ENCODE peak calls at places on chromosomes 13 and 19, in four cellular contexts. U, H, I and W are unnamed samples.
A peak's percentile ranks its signal among the peaks of the same experiment; 100 is the strongest.

GRCh38 chr19:37933965-37934364 is 27.0 kb downstream of the SIPA1L3 start:
- DNase-seq in I (no peak), H (peak; percentile 9), U (no peak), W (peak; percentile 41)

GRCh38 chr13:96379967-96380366 is 290.1 kb downstream of the HS6ST3 start:
- DNase-seq in I (no peak), H (no peak), U (no peak), W (no peak)

GRCh38 chr13:45258339-45258685 is 57.5 kb upstream of the KCTD4 start:
- DNase-seq in U (no peak), I (no peak), H (no peak), W (no peak)

GRCh38 chr19:1017115-1017905 is 3.6 kb downstream of the TMEM259 start:
- DNase-seq in U (no peak), H (no peak), I (no peak), W (no peak)

GRCh38 chr19:50658438-50659317 is 9.4 kb downstream of the C19orf81 start:
- DNase-seq in I (no peak), H (peak; percentile 86), U (peak; percentile 93), W (peak; percentile 35)

GRCh38 chr13:27835799-27836198 is 43.5 kb downstream of the GSX1 start:
- DNase-seq in U (no peak), H (no peak), I (no peak), W (no peak)

GRCh38 chr13:92126399-92126798 is 728.0 kb downstream of the GPC5 start:
- DNase-seq in H (no peak), U (no peak), I (no peak), W (no peak)

GRCh38 chr13:97192166-97192565 is 30.0 kb upstream of the MBNL2 start:
- DNase-seq in I (no peak), H (no peak), U (no peak), W (no peak)

GRCh38 chr19:29715695-29716581 is 877 bp upstream of the C19orf12 start:
- DNase-seq in U (no peak), I (no peak), H (peak; percentile 64), W (no peak)

GRCh38 chr13:59982631-59983382 is 180.9 kb downstream of the DIAPH3 start:
- DNase-seq in I (no peak), U (no peak), H (no peak), W (no peak)

GRCh38 chr19:38878575-38879399 is 712 bp upstream of the RINL start:
- DNase-seq in U (no peak), H (no peak), I (no peak), W (no peak)

GRCh38 chr19:32238076-32238475 is 107.3 kb upstream of the ZNF507 start:
- DNase-seq in I (no peak), H (no peak), U (no peak), W (no peak)

GRCh38 chr19:33948651-33949335 is 152.1 kb downstream of the KCTD15 start:
- DNase-seq in I (no peak), U (no peak), H (no peak), W (no peak)

GRCh38 chr13:34155931-34156607 is 338.1 kb downstream of the RFC3 start:
- DNase-seq in I (no peak), H (peak; percentile 49), U (no peak), W (peak; percentile 84)

GRCh38 chr13:101640797-101641400 is 188.4 kb downstream of the ITGBL1 start:
- DNase-seq in I (no peak), U (no peak), H (peak; percentile 80), W (peak; percentile 73)

GRCh38 chr13:85261757-85262346 is 537.4 kb downstream of the SLITRK6 start:
- DNase-seq in U (no peak), I (no peak), H (no peak), W (no peak)

GRCh38 chr19:35076657-35077056 is 35.1 kb downstream of the HPN start:
- DNase-seq in U (no peak), H (no peak), I (no peak), W (no peak)

GRCh38 chr19:33399081-33399744 is 25.7 kb downstream of the CEBPG start:
- DNase-seq in U (no peak), H (no peak), I (no peak), W (no peak)

GRCh38 chr13:65936249-65936648 is 1293.9 kb downstream of the PCDH9 start:
- DNase-seq in I (no peak), U (no peak), H (no peak), W (no peak)

GRCh38 chr13:112875627-112876026 is 93.4 kb upstream of the MCF2L start:
- DNase-seq in U (no peak), H (no peak), I (no peak), W (no peak)

GRCh38 chr13:113064534-113065405 is 40.8 kb upstream of the F7 start:
- DNase-seq in U (no peak), H (peak; percentile 78), I (no peak), W (peak; percentile 8)

DNA sequence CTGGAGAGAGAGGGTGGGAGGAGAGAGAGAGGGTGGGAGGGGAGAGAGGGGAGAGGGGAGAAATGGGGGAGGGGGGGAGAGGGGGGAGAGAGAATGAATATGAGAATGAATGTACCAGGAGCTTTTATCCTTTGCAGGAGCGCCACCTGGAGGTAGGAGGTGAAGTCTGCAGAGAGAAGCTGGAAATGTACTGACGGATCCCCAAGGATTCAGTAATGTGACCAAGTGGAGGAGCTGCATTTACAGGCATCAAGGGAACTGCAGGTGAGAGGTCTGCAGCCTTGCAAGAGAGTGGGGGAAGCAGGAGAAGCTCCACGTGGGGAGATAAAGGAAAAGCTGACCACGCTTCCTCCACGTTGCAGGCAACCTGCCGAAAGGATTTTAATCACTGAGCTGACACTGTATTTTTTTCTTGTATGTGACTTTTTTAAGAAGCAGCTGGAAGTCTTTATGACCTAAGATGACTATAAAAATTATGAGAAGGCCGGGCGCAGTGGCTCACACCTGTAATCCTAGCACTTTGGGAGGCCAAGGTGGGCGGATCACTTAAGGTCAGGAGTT is 33.7 kb downstream of the VSTM1 start:
- DNase-seq in H (peak; percentile 71), U (peak; percentile 65), I (peak; percentile 22), W (peak; percentile 28)
- H3K9me3 ChIP-seq in H (no peaks in the 10 kb centered on the region), U (no peaks in the 10 kb centered on the region), I (no peaks in the 10 kb centered on the region), W (no peaks in the 10 kb centered on the region)

GRCh38 chr13:108734676-108735075 is 105.3 kb downstream of the MYO16 start:
- DNase-seq in I (no peak), U (no peak), H (no peak), W (no peak)

GRCh38 chr13:108728370-108728769 is 99.0 kb downstream of the MYO16 start:
- DNase-seq in U (no peak), I (no peak), H (no peak), W (no peak)

DNA sequence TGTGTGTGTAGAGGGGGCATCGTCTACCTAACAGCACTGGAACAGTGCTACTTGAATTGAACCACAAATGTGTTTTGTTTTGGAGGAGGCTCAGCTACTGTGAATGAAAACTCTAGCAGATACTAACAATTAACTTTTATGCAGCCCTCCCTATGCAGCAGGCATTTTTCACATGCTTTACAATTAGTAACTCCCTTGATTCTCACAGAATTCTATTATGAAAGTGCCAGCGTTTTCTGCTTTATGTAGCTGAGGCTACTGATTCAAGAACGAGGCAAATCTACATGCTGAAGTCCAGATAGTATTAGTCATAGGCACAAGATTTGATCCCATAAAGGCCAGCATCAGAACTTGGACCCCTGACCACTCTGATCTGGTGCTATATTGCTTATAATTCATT is 103.7 kb downstream of the MYO16 start:
- DNase-seq in H (no peak), U (no peak), I (no peak), W (no peak)
- H3K9me3 ChIP-seq in H (no peaks in the 10 kb centered on the region), U (no peaks in the 10 kb centered on the region), I (no peaks in the 10 kb centered on the region), W (no peaks in the 10 kb centered on the region)

GRCh38 chr19:9570255-9570654 is 14.0 kb downstream of the ZNF121 start:
- DNase-seq in H (no peak), I (no peak), U (no peak), W (no peak)
- H3K9me3 ChIP-seq in H (peaks cover 4% of the 10 kb centered on the region), I (peaks cover 81% of the 10 kb centered on the region), U (peaks cover 99% of the 10 kb centered on the region), W (peaks cover 86% of the 10 kb centered on the region)

GRCh38 chr19:56538761-56539263 is at the start of gene ZFP28:
- DNase-seq in U (no peak), I (peak; percentile 56), H (no peak), W (no peak)

GRCh38 chr19:56547535-56547934 is 8.8 kb downstream of the ZFP28 start:
- DNase-seq in H (no peak), I (no peak), U (no peak), W (no peak)

GRCh38 chr19:56538254-56538760 is 441 bp upstream of the ZFP28 start:
- DNase-seq in H (peak; percentile 95), I (peak; percentile 73), U (peak; percentile 87), W (peak; percentile 87)

GRCh38 chr19:56543776-56544175 is 5.0 kb downstream of the ZFP28 start:
- DNase-seq in U (no peak), H (no peak), I (no peak), W (no peak)
- H3K9me3 ChIP-seq in U (peaks cover 91% of the 10 kb centered on the region), H (no peaks in the 10 kb centered on the region), I (peaks cover 31% of the 10 kb centered on the region), W (peaks cover 26% of the 10 kb centered on the region)

DNA sequence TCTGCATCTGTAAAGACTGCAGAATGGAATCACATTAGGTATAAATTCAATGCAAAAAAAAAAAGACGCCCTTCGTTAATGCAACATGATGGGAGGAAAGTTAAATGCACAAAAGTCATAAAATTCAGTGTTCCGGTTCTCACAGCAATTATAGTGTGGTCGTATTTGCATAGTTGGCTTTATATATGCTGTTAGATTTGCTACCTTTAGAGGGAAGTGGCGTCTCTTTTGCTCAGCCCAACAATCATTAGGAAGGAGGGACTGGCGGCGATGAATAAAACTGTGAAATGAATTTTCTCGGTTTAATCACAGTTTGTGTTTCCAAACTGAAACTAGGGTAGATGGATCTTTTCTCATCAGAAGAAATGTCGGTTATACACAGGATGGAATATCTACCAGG is 215.8 kb downstream of the TEX29 start:
- DNase-seq in I (no peak), U (no peak), H (no peak), W (no peak)
- H3K9me3 ChIP-seq in I (no peaks in the 10 kb centered on the region), U (no peaks in the 10 kb centered on the region), H (no peaks in the 10 kb centered on the region), W (peaks cover 5% of the 10 kb centered on the region)

GRCh38 chr19:11337080-11337479 is 2.4 kb downstream of the RAB3D start:
- DNase-seq in I (no peak), H (no peak), U (no peak), W (no peak)

GRCh38 chr19:11339254-11340098 is at the start of gene RAB3D:
- DNase-seq in H (peak; percentile 94), I (peak; percentile 75), U (peak; percentile 86), W (peak; percentile 75)

GRCh38 chr19:11338569-11339253 is 746 bp downstream of the RAB3D start:
- DNase-seq in I (no peak), U (no peak), H (peak; percentile 47), W (no peak)

GRCh38 chr19:11335449-11336146 is 3.9 kb downstream of the RAB3D start:
- DNase-seq in I (no peak), U (no peak), H (no peak), W (no peak)

DNA sequence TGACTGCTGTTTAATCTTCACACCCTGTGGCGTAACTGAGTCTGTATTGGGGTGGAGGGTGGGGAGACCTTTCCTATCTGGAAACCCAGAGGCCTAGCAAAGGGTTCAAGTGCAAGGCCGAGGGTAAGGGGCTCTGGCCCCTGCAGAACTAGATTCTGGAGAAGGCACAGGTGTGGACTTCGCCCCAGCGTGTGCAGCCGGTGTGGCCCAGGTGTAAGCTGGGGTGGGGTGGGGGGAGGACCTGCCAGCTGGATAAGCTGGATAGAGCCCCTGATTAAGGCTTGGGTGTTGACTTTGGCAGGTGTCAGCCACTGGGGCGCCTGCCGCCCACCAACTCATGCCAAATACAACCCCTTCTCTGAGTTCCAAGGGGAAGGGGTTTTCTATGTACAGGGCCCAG is 1.3 kb downstream of the RAB3D start:
- DNase-seq in U (no peak), H (no peak), I (no peak), W (no peak)
- H3K9me3 ChIP-seq in U (no peaks in the 10 kb centered on the region), H (no peaks in the 10 kb centered on the region), I (no peaks in the 10 kb centered on the region), W (no peaks in the 10 kb centered on the region)